ENCODE peak calls at places on chromosome 7, in four cellular contexts. Y is A549, A is endothelial cell of umbilical vein, K is GM12878. W is an unnamed sample.

GRCh38 chr7:158957921-158958471 is 101.6 kb downstream of the DYNC2I1 start:
- DNase-seq in Y (no peak), A (no peak), K (no peak), W (no peak)

GRCh38 chr7:280461-280860 is 9.5 kb upstream of the FOXL3 start:
- DNase-seq in Y (no peak), K (no peak), A (no peak), W (no peak)

GRCh38 chr7:95878677-95879076 is 106.3 kb downstream of the DYNC1I1 start:
- DNase-seq in A (no peak), Y (no peak), K (no peak), W (no peak)

GRCh38 chr7:11539853-11540252 is 292.1 kb downstream of the THSD7A start:
- DNase-seq in K (no peak), Y (no peak), A (no peak), W (peak)

GRCh38 chr7:100489824-100490223 is 6.1 kb downstream of the NYAP1 start:
- DNase-seq in A (no peak), K (no peak), Y (peak), W (peak)

GRCh38 chr7:23594879-23595604 is 2.1 kb upstream of the CCDC126 start:
- DNase-seq in Y (no peak), A (no peak), K (peak), W (peak)

GRCh38 chr7:41693150-41693997 is 9.5 kb downstream of the INHBA start:
- DNase-seq in Y (no peak), A (no peak), K (no peak), W (peak)

GRCh38 chr7:43362652-43363428 is 220.1 kb upstream of the STK17A start:
- DNase-seq in Y (peak), K (no peak), A (peak), W (peak)

GRCh38 chr7:151632750-151633515 is 113.2 kb upstream of the RHEB start:
- DNase-seq in K (peak), A (peak), Y (no peak), W (peak)

GRCh38 chr7:130831817-130832481 is 97.9 kb upstream of the KLF14 start:
- DNase-seq in K (no peak), A (peak), Y (peak), W (peak)

GRCh38 chr7:95367606-95368005 is 28.6 kb downstream of the PON3 start:
- DNase-seq in K (no peak), A (no peak), Y (no peak), W (no peak)

GRCh38 chr7:142516038-142516501 is 233.2 kb upstream of the PRSS1 start:
- DNase-seq in Y (peak), K (peak), A (peak), W (peak)

GRCh38 chr7:4139656-4140320 is 542.3 kb upstream of the FOXK1 start:
- DNase-seq in K (no peak), Y (no peak), A (no peak), W (no peak)

GRCh38 chr7:103729026-103729425 is 260.4 kb downstream of the RELN start:
- DNase-seq in K (no peak), Y (no peak), A (no peak), W (no peak)

GRCh38 chr7:32119790-32120196 is 49.6 kb upstream of the PDE1C start:
- DNase-seq in Y (no peak), A (no peak), K (no peak), W (no peak)
- TF ChIP-seq MYC in Y (no peak), A (no peak), K (no peak), W (no peak)

GRCh38 chr7:7569615-7570014 is 2.9 kb downstream of the MIOS start:
- DNase-seq in A (no peak), K (no peak), Y (no peak), W (no peak)

GRCh38 chr7:7569113-7569527 is 2.4 kb downstream of the MIOS start:
- DNase-seq in A (no peak), Y (no peak), K (peak), W (peak)

GRCh38 chr7:7568553-7568952 is 1.9 kb downstream of the MIOS start:
- DNase-seq in K (no peak), Y (no peak), A (no peak), W (no peak)

GRCh38 chr7:7566651-7567611 is at the start of gene MIOS:
- DNase-seq in K (no peak), Y (peak), A (peak), W (peak)

GRCh38 chr7:7567898-7568531 is 1.3 kb downstream of the MIOS start:
- DNase-seq in A (no peak), Y (no peak), K (no peak), W (no peak)
- H3K4me3 ChIP-seq in A (peak), Y (peak), K (peak), W (peak)

GRCh38 chr7:30331338-30331737 is 46.9 kb downstream of the ZNRF2 start:
- DNase-seq in K (no peak), A (peak), Y (no peak), W (no peak)
- TF ChIP-seq MYC in K (no peak), A (no peak), Y (no peak), W (no peak)

GRCh38 chr7:139830779-139831498 is 1.9 kb downstream of the TBXAS1 start:
- DNase-seq in A (no peak), K (no peak), Y (no peak), W (peak)

GRCh38 chr7:139828880-139829653 is at the start of gene TBXAS1:
- DNase-seq in Y (peak), A (peak), K (no peak), W (peak)

GRCh38 chr7:139829654-139830130 is 628 bp downstream of the TBXAS1 start:
- DNase-seq in A (peak), Y (no peak), K (no peak), W (peak)

GRCh38 chr7:139828446-139828845 is 618 bp upstream of the TBXAS1 start:
- DNase-seq in K (no peak), Y (no peak), A (no peak), W (peak)

GRCh38 chr7:139830292-139830691 is 1.2 kb downstream of the TBXAS1 start:
- DNase-seq in K (no peak), Y (no peak), A (no peak), W (no peak)
- H3K4me3 ChIP-seq in K (peak), Y (no peak), A (no peak), W (peak)

GRCh38 chr7:50147952-50148351 is 54.9 kb upstream of the ZPBP start:
- DNase-seq in K (no peak), Y (no peak), A (no peak), W (no peak)
- TF ChIP-seq MYC in K (no peak), Y (no peak), A (no peak), W (no peak)

DNA sequence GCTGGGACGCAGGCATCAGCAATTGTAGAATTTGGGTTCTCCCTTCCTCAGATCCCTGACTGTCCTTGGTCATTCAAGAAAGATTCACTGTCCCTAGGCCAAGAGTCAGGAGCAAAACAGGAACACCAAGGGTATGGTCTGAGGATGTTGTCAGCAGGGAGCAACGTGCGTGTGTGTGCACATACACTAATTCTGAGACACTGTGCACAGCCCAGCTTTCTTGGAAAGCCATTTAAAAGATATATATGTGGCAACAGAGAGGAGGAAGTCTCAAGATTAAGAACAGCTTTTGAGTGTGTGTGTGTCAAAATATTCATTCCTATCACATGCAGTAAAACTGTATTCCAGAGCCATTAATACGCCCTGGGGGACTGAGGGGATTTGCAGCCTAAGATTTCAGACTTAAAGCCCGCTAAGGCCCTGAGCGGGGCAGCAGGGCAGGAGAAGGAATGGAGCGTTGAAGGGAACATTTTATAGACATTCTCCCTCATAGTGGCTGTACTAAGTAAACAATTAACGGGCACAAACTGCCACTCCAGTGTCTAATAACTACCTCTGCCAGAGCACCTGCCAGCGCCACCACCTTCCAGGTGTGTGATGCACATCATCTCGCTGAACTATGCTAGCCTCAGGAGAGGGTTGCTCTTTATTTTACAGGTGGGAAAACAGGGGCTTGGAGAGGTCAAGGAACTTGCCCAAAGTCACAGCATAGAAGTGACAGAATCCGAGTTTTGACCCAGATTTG is 2.0 kb downstream of the NOD1 start:
- DNase-seq in A (peak), K (no peak), Y (no peak), W (peak)
- H3K4me3 ChIP-seq in A (peak), K (no peak), Y (no peak), W (no peak)